ENCODE peak calls at places on chromosomes 11 and 22, in eight cellular contexts. C is C1 segment of cervical spinal cord; K is non-pigmented ciliary epithelial cell; S is spleen; W is A549; J is activated CD4-positive, alpha-beta T cell treated with anti-CD3 and anti-CD28 coated beads for 24 hours; P is ureter; Y is T-helper 2 cell. Q is an unnamed sample.

GRCh38 chr11:13837286-13837685 is 125.2 kb upstream of the SPON1 start:
- DNase-seq in C (no peak), K (no peak), S (no peak), W (no peak), J (no peak), P (no peak), Y (no peak), Q (no peak)

GRCh38 chr11:125892994-125893393 is 5.5 kb downstream of the HYLS1 start:
- DNase-seq in C (no peak), K (no peak), S (no peak), W (no peak), J (no peak), P (no peak), Y (no peak), Q (no peak)

GRCh38 chr11:44566952-44567875 is 1.8 kb downstream of the CD82 start:
- DNase-seq in C (no peak), K (no peak), S (no peak), W (no peak), J (no peak), P (no peak), Y (peak), Q (no peak)

GRCh38 chr11:113705871-113706654 is at the start of gene TMPRSS5:
- DNase-seq in C (peak), K (no peak), S (no peak), W (no peak), J (no peak), P (no peak), Y (no peak), Q (peak)

GRCh38 chr11:35330924-35331323 is 88.4 kb downstream of the SLC1A2 start:
- DNase-seq in C (no peak), K (no peak), S (no peak), W (no peak), J (no peak), P (no peak), Y (peak), Q (no peak)

GRCh38 chr11:19510468-19510867 is 202.2 kb upstream of the NAV2 start:
- DNase-seq in C (no peak), K (no peak), S (no peak), W (no peak), J (no peak), P (no peak), Y (no peak), Q (no peak)

GRCh38 chr11:31995525-31996123 is 95.2 kb upstream of the RCN1 start:
- DNase-seq in C (no peak), K (no peak), S (no peak), W (peak), J (no peak), P (no peak), Y (peak), Q (no peak)

GRCh38 chr11:104852811-104853210 is 45.4 kb downstream of the CASP12 start:
- DNase-seq in C (no peak), K (no peak), S (no peak), W (no peak), J (no peak), P (no peak), Y (no peak), Q (no peak)

GRCh38 chr11:134292661-134293060 is 16.5 kb downstream of the GLB1L3 start:
- DNase-seq in C (no peak), K (no peak), S (no peak), W (no peak), J (no peak), P (no peak), Y (no peak), Q (no peak)

GRCh38 chr22:46593211-46593676 is 26.9 kb upstream of the GRAMD4 start:
- DNase-seq in C (peak), K (no peak), S (peak), W (no peak), J (no peak), P (no peak), Y (no peak), Q (peak)

GRCh38 chr11:12540913-12541587 is 133.2 kb upstream of the TEAD1 start:
- DNase-seq in C (no peak), K (peak), S (no peak), W (peak), J (no peak), P (no peak), Y (no peak), Q (no peak)

GRCh38 chr11:96486890-96487633 is 97.2 kb downstream of the JRKL start:
- DNase-seq in C (no peak), K (peak), S (no peak), W (peak), J (no peak), P (peak), Y (no peak), Q (no peak)

GRCh38 chr11:122453586-122453985 is 201.9 kb upstream of the UBASH3B start:
- DNase-seq in C (no peak), K (no peak), S (no peak), W (no peak), J (no peak), P (no peak), Y (no peak), Q (no peak)

GRCh38 chr11:78312712-78313111 is 104.9 kb downstream of the GAB2 start:
- DNase-seq in C (no peak), K (no peak), S (no peak), W (no peak), J (no peak), P (no peak), Y (peak), Q (no peak)

GRCh38 chr11:69356703-69357457 is 62.9 kb downstream of the MYEOV start:
- DNase-seq in C (no peak), K (no peak), S (no peak), W (no peak), J (no peak), P (peak), Y (no peak), Q (no peak)

GRCh38 chr11:27139742-27140141 is 99.1 kb downstream of the BBOX1 start:
- DNase-seq in C (no peak), K (no peak), S (no peak), W (no peak), J (no peak), P (no peak), Y (no peak), Q (no peak)

GRCh38 chr11:27721505-27722116 is 21.4 kb upstream of the BDNF start:
- DNase-seq in C (no peak), K (no peak), S (no peak), W (no peak), J (no peak), P (no peak), Y (no peak), Q (no peak)

GRCh38 chr11:63944987-63945386 is 6.2 kb downstream of the NAA40 start:
- DNase-seq in C (no peak), K (no peak), S (no peak), W (no peak), J (no peak), P (no peak), Y (no peak), Q (no peak)

GRCh38 chr11:67647471-67647870 is 3.1 kb downstream of the ACY3 start:
- DNase-seq in C (no peak), K (no peak), S (no peak), W (no peak), J (no peak), P (no peak), Y (no peak), Q (no peak)

GRCh38 chr22:44931077-44931540 is 78.7 kb downstream of the PHF21B start:
- DNase-seq in C (peak), K (no peak), S (no peak), W (no peak), J (no peak), P (no peak), Y (no peak), Q (no peak)

GRCh38 chr11:107598225-107599139 is 7.5 kb downstream of the ELMOD1 start:
- DNase-seq in C (no peak), K (no peak), S (no peak), W (peak), J (no peak), P (no peak), Y (no peak), Q (no peak)

GRCh38 chr11:77395460-77396175 is 78.3 kb downstream of the PAK1 start:
- DNase-seq in C (no peak), K (no peak), S (no peak), W (no peak), J (no peak), P (no peak), Y (no peak), Q (no peak)

GRCh38 chr22:31800065-31800464 is 46.2 kb downstream of the DEPDC5 start:
- DNase-seq in C (no peak), K (peak), S (no peak), W (peak), J (no peak), P (no peak), Y (no peak), Q (no peak)

GRCh38 chr11:57601297-57601696 is 3.8 kb downstream of the SERPING1 start:
- DNase-seq in C (no peak), K (no peak), S (no peak), W (no peak), J (no peak), P (no peak), Y (no peak), Q (no peak)

GRCh38 chr11:118930152-118930712 is 4.5 kb upstream of the BCL9L start:
- DNase-seq in C (peak), K (no peak), S (peak), W (peak), J (peak), P (peak), Y (peak), Q (no peak)

GRCh38 chr11:110897035-110897434 is 184.8 kb upstream of the ARHGAP20 start:
- DNase-seq in C (no peak), K (peak), S (no peak), W (no peak), J (no peak), P (no peak), Y (no peak), Q (no peak)

GRCh38 chr22:43128928-43129424 is 14.2 kb downstream of the MCAT start:
- DNase-seq in C (no peak), K (no peak), S (no peak), W (no peak), J (no peak), P (no peak), Y (no peak), Q (no peak)

GRCh38 chr22:23791737-23792645 is 5.2 kb downstream of the SMARCB1 start:
- DNase-seq in C (no peak), K (no peak), S (peak), W (no peak), J (no peak), P (no peak), Y (no peak), Q (no peak)